ENCODE peak calls at places on chromosomes 6 and 20, in seven cellular contexts. R, M, Q, W, T, B and G are unnamed samples.

GRCh38 chr20:39397646-39398045 is 435.5 kb downstream of the DHX35 start:
- DNase-seq in R (no peak), M (no peak), Q (no peak), W (no peak), T (no peak), B (no peak), G (no peak)

GRCh38 chr6:73566954-73567591 is 46.2 kb upstream of the EEF1A1 start:
- DNase-seq in R (no peak), M (no peak), Q (peak; percentile 75), W (peak; percentile 73), T (no peak), B (no peak), G (no peak)

GRCh38 chr6:105591053-105591452 is 188.2 kb upstream of the PREP start:
- DNase-seq in R (no peak), M (no peak), Q (peak; percentile 34), W (no peak), T (no peak), B (peak; percentile 83), G (no peak)

GRCh38 chr6:7073810-7074525 is 33.8 kb upstream of the RREB1 start:
- DNase-seq in R (no peak), M (peak; percentile 16), Q (no peak), W (no peak), T (peak; percentile 54), B (no peak), G (no peak)

GRCh38 chr6:142568857-142569597 is 267.2 kb downstream of the ADGRG6 start:
- DNase-seq in R (no peak), M (no peak), Q (no peak), W (no peak), T (no peak), B (no peak), G (no peak)

GRCh38 chr6:161618816-161619454 is 345.1 kb upstream of the AGPAT4 start:
- DNase-seq in R (no peak), M (no peak), Q (peak; percentile 73), W (peak; percentile 74), T (no peak), B (peak; percentile 76), G (peak; percentile 64)

GRCh38 chr6:15479761-15480160 is 183.1 kb downstream of the DTNBP1 start:
- DNase-seq in R (no peak), M (no peak), Q (no peak), W (peak; percentile 77), T (no peak), B (peak; percentile 37), G (no peak)

GRCh38 chr6:170212051-170212756 is 78.7 kb downstream of the DLL1 start:
- DNase-seq in R (no peak), M (no peak), Q (no peak), W (no peak), T (no peak), B (peak; percentile 48), G (no peak)

GRCh38 chr6:170271771-170272314 is 19.0 kb downstream of the DLL1 start:
- DNase-seq in R (no peak), M (peak; percentile 57), Q (no peak), W (no peak), T (peak; percentile 59), B (no peak), G (no peak)

GRCh38 chr20:58005581-58006345 is 222.7 kb downstream of the ANKRD60 start:
- DNase-seq in R (no peak), M (no peak), Q (no peak), W (no peak), T (no peak), B (no peak), G (no peak)

GRCh38 chr20:63856111-63856511 is 5.2 kb upstream of the ABHD16B start:
- DNase-seq in R (no peak), M (no peak), Q (no peak), W (no peak), T (no peak), B (no peak), G (no peak)

GRCh38 chr20:45959956-45960630 is 11.9 kb downstream of the ZNF335 start:
- DNase-seq in R (no peak), M (no peak), Q (no peak), W (no peak), T (no peak), B (no peak), G (no peak)

GRCh38 chr20:63890616-63891015 is 4.3 kb upstream of the DNAJC5 start:
- DNase-seq in R (no peak), M (no peak), Q (no peak), W (no peak), T (no peak), B (no peak), G (no peak)

GRCh38 chr6:110877154-110877564 is 2.6 kb downstream of the AMD1 start:
- DNase-seq in R (no peak), M (no peak), Q (peak; percentile 16), W (no peak), T (no peak), B (no peak), G (no peak)

GRCh38 chr6:142824491-142824890 is 120.5 kb downstream of the HIVEP2 start:
- DNase-seq in R (no peak), M (no peak), Q (no peak), W (no peak), T (no peak), B (no peak), G (no peak)

GRCh38 chr20:9319687-9320384 is 194.6 kb upstream of the LAMP5 start:
- DNase-seq in R (no peak), M (no peak), Q (no peak), W (no peak), T (no peak), B (no peak), G (no peak)

GRCh38 chr6:81552644-81553043 is 199.8 kb downstream of the TENT5A start:
- DNase-seq in R (no peak), M (no peak), Q (no peak), W (no peak), T (no peak), B (no peak), G (peak; percentile 3)

GRCh38 chr6:22306741-22307466 is 10.1 kb upstream of the PRL start:
- DNase-seq in R (no peak), M (no peak), Q (no peak), W (peak; percentile 50), T (no peak), B (no peak), G (no peak)

GRCh38 chr6:132812255-132812732 is 2.1 kb upstream of the RPS12 start:
- DNase-seq in R (no peak), M (no peak), Q (peak; percentile 30), W (peak; percentile 10), T (no peak), B (no peak), G (no peak)

GRCh38 chr6:21115111-21115510 is 478.4 kb upstream of the SOX4 start:
- DNase-seq in R (no peak), M (no peak), Q (no peak), W (peak; percentile 38), T (no peak), B (no peak), G (peak; percentile 57)

GRCh38 chr6:157236040-157236725 is 87.1 kb downstream of the TMEM242 start:
- DNase-seq in R (no peak), M (no peak), Q (no peak), W (no peak), T (no peak), B (no peak), G (no peak)

GRCh38 chr20:54132612-54133433 is 41.0 kb downstream of the CYP24A1 start:
- DNase-seq in R (peak; percentile 52), M (no peak), Q (peak; percentile 92), W (peak; percentile 99), T (no peak), B (peak; percentile 87), G (no peak)